ENCODE peak calls at places on chromosomes 3 and 15, in six cellular contexts. W is GM23248, X is EL, S is endothelial cell of umbilical vein, L is GM12865, B is colonic mucosa. A is an unnamed sample.

GRCh38 chr3:153783106-153783505 is 338.1 kb upstream of the ARHGEF26 start:
- DNase-seq in B (no peak), W (peak), S (no peak), X (no peak), L (no peak), A (no peak)

GRCh38 chr15:69570997-69571396 is 118.4 kb downstream of the RPLP1 start:
- DNase-seq in X (no peak), B (no peak), W (no peak), S (no peak), L (no peak), A (no peak)

GRCh38 chr3:14452676-14453367 is 50.4 kb downstream of the SLC6A6 start:
- DNase-seq in W (peak), S (peak), X (peak), L (no peak), B (peak), A (peak)

GRCh38 chr3:11565932-11566331 is 77.8 kb downstream of the VGLL4 start:
- DNase-seq in B (no peak), S (no peak), X (no peak), W (no peak), L (no peak), A (no peak)

GRCh38 chr3:72008226-72008996 is 223.5 kb upstream of the PROK2 start:
- DNase-seq in W (peak), S (no peak), B (no peak), L (no peak), X (peak), A (no peak)

GRCh38 chr3:76264911-76265310 is 479.6 kb upstream of the ZNF717 start:
- DNase-seq in S (no peak), B (no peak), L (no peak), W (no peak), X (no peak), A (no peak)

GRCh38 chr3:31361391-31362273 is 171.1 kb upstream of the STT3B start:
- DNase-seq in L (no peak), B (no peak), X (peak), S (no peak), W (peak), A (no peak)

GRCh38 chr3:117524890-117525289 is 815.3 kb downstream of the TUSC7 start:
- DNase-seq in W (peak), L (no peak), S (no peak), X (peak), B (no peak), A (no peak)

GRCh38 chr15:42270551-42270950 is 2.5 kb upstream of the GANC start:
- DNase-seq in S (no peak), X (no peak), B (no peak), W (peak), L (no peak), A (no peak)

GRCh38 chr3:110344897-110345767 is 726.5 kb upstream of the NECTIN3 start:
- DNase-seq in X (no peak), B (no peak), L (no peak), W (no peak), S (no peak), A (no peak)

A was measured in transverse colon.